ENCODE peak calls at places on chromosomes 5 and 9, in nine cellular contexts. S is pancreas, Q is foreskin fibroblast, W is nephron progenitor cell, E is IMR-90, F is transverse colon, P is OCI-LY7, Y is fibroblast of lung, M is dorsolateral prefrontal cortex. Z is an unnamed sample.
A peak's percentile ranks its signal among the peaks of the same experiment; 100 is the strongest.

GRCh38 chr5:78886650-78887230 is 98.4 kb downstream of the ARSB start:
- DNase-seq in S (no peak), Q (peak; percentile 47), W (no peak), E (peak; percentile 23), F (no peak), P (peak; percentile 44), Y (peak; percentile 40), M (no peak), Z (no peak)

GRCh38 chr9:110031511-110032173 is 176.3 kb downstream of the C9orf152 start:
- DNase-seq in S (no peak), Q (peak; percentile 87), W (no peak), E (peak; percentile 92), F (no peak), P (no peak), Y (peak; percentile 58), M (no peak), Z (no peak)

GRCh38 chr5:126984632-126985031 is 45.7 kb downstream of the MARCHF3 start:
- DNase-seq in S (no peak), Q (no peak), W (no peak), E (peak; percentile 21), F (no peak), P (no peak), Y (no peak), M (no peak), Z (no peak)

GRCh38 chr9:90300901-90301688 is 341.5 kb downstream of the DIRAS2 start:
- DNase-seq in S (no peak), Q (peak; percentile 90), W (no peak), E (peak; percentile 91), F (peak; percentile 63), P (no peak), Y (peak; percentile 91), M (peak; percentile 36), Z (peak; percentile 48)

GRCh38 chr9:137697193-137697592 is 78.4 kb downstream of the EHMT1 start:
- DNase-seq in S (no peak), Q (no peak), W (no peak), E (no peak), F (no peak), P (no peak), Y (no peak), M (no peak), Z (no peak)

GRCh38 chr5:59272744-59273427 is 620.6 kb downstream of the PDE4D start:
- DNase-seq in S (no peak), Q (no peak), W (no peak), E (no peak), F (no peak), P (no peak), Y (no peak), M (no peak), Z (no peak)

GRCh38 chr5:61910771-61911170 is 395.2 kb upstream of the KIF2A start:
- DNase-seq in S (no peak), Q (peak; percentile 8), W (no peak), E (no peak), F (no peak), P (no peak), Y (no peak), M (no peak), Z (no peak)

GRCh38 chr9:26973989-26974388 is 17.8 kb downstream of the IFT74 start:
- DNase-seq in S (no peak), Q (no peak), W (no peak), E (no peak), F (no peak), P (no peak), Y (no peak), M (no peak), Z (no peak)

GRCh38 chr9:136757328-136757727 is 715 bp downstream of the LCN8 start:
- DNase-seq in S (no peak), Q (no peak), W (no peak), E (no peak), F (no peak), P (no peak), Y (no peak), M (no peak), Z (no peak)

GRCh38 chr5:54610197-54610898 is 92.8 kb downstream of the SNX18 start:
- DNase-seq in S (no peak), Q (no peak), W (no peak), E (no peak), F (peak; percentile 13), P (peak; percentile 63), Y (no peak), M (no peak), Z (no peak)

GRCh38 chr9:68560131-68560844 is 19.6 kb upstream of the TMEM252 start:
- DNase-seq in S (peak; percentile 32), Q (peak; percentile 35), W (peak; percentile 50), E (peak; percentile 84), F (peak; percentile 63), P (peak; percentile 54), Y (peak; percentile 96), M (no peak), Z (no peak)

GRCh38 chr5:125485003-125485641 is 738.7 kb upstream of the ZNF608 start:
- DNase-seq in S (peak; percentile 16), Q (peak; percentile 99), W (peak; percentile 16), E (peak; percentile 97), F (peak; percentile 44), P (no peak), Y (peak; percentile 100), M (peak; percentile 49), Z (peak; percentile 97)

GRCh38 chr9:15142903-15143534 is 164.0 kb downstream of the TTC39B start:
- DNase-seq in S (no peak), Q (peak; percentile 75), W (peak; percentile 19), E (peak; percentile 70), F (no peak), P (peak; percentile 46), Y (peak; percentile 77), M (no peak), Z (peak; percentile 16)

GRCh38 chr5:119276976-119277375 is 78.8 kb upstream of the TNFAIP8 start:
- DNase-seq in S (no peak), Q (no peak), W (no peak), E (no peak), F (no peak), P (peak; percentile 35), Y (no peak), M (no peak), Z (no peak)

GRCh38 chr5:82419559-82420332 is 141.6 kb upstream of the RPS23 start:
- DNase-seq in S (no peak), Q (no peak), W (no peak), E (no peak), F (no peak), P (no peak), Y (no peak), M (no peak), Z (no peak)

GRCh38 chr9:13131991-13132390 is 147.5 kb downstream of the MPDZ start:
- DNase-seq in S (no peak), Q (no peak), W (no peak), E (no peak), F (no peak), P (no peak), Y (no peak), M (no peak), Z (no peak)

GRCh38 chr9:108400267-108400666 is 455.5 kb downstream of the ACTL7B start:
- DNase-seq in S (no peak), Q (peak; percentile 10), W (no peak), E (no peak), F (no peak), P (no peak), Y (no peak), M (no peak), Z (no peak)
- TF ChIP-seq CTCF in S (no peak), Q (no peak), W (no peak), E (no peak), F (no peak), P (no peak), Y (no peak), M (no peak), Z (no peak)

GRCh38 chr9:22037954-22038690 is 29.0 kb upstream of the CDKN2B start:
- DNase-seq in S (no peak), Q (peak; percentile 56), W (no peak), E (peak; percentile 47), F (no peak), P (peak; percentile 60), Y (peak; percentile 86), M (no peak), Z (no peak)
- TF ChIP-seq CTCF in S (peak; percentile 39), Q (peak; percentile 33), W (peak; percentile 29), E (peak; percentile 55), F (peak; percentile 70), P (peak; percentile 84), Y (peak; percentile 18), M (peak; percentile 51), Z (peak; percentile 46)

DNA sequence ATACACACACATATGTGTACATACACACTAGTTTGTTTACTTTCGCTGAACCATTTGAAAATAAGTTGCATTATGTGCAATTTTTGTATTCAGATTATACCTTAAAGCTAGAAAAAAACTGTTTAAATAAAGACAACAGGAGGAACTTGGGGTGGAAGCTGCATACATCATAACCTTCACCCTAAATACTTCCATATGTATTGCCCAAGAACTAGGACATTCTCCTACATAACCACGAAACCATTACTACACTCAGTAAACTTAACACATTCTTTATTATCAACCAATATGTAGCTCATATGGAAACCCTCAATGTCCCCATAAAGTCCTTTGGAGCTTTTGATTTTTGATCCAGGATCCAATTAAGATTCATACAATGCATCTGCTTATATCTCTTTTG is 83.3 kb downstream of the GIN1 start:
- DNase-seq in S (no peak), Q (peak; percentile 62), W (no peak), E (no peak), F (no peak), P (no peak), Y (peak; percentile 39), M (no peak), Z (no peak)
- TF ChIP-seq CTCF in S (no peak), Q (no peak), W (no peak), E (no peak), F (no peak), P (no peak), Y (no peak), M (no peak), Z (no peak)

GRCh38 chr5:39656600-39656999 is 231.8 kb upstream of the DAB2 start:
- DNase-seq in S (no peak), Q (no peak), W (no peak), E (no peak), F (no peak), P (no peak), Y (no peak), M (no peak), Z (no peak)

GRCh38 chr5:39661026-39661779 is 236.4 kb upstream of the DAB2 start:
- DNase-seq in S (no peak), Q (peak; percentile 79), W (no peak), E (no peak), F (no peak), P (no peak), Y (peak; percentile 17), M (no peak), Z (no peak)

GRCh38 chr5:39660020-39660419 is 235.2 kb upstream of the DAB2 start:
- DNase-seq in S (no peak), Q (no peak), W (no peak), E (no peak), F (no peak), P (no peak), Y (no peak), M (no peak), Z (no peak)

GRCh38 chr5:39657943-39658342 is 233.2 kb upstream of the DAB2 start:
- DNase-seq in S (no peak), Q (no peak), W (no peak), E (no peak), F (no peak), P (no peak), Y (no peak), M (no peak), Z (no peak)

DNA sequence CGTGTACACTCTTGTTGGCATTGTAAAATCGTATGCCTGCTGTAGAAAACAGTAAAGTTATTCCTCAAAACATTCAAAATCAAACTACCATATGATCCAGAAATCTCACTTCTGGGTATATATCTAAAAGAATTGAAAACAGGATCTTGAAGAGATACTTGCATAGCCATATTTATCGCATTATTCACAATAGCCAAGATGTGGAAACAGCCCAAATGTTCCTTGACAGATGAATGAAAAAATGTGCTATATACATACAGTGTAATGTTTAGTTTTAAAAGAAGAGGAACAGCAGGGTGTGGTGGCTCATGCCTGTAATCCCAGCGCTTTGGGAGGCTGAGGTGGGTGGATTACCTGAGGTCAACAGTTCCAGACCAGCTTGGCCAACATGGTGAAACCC is 234.1 kb upstream of the DAB2 start:
- DNase-seq in S (no peak), Q (peak; percentile 55), W (no peak), E (no peak), F (no peak), P (no peak), Y (no peak), M (no peak), Z (no peak)
- TF ChIP-seq CTCF in S (no peak), Q (no peak), W (no peak), E (no peak), F (no peak), P (no peak), Y (no peak), M (no peak), Z (no peak)

Z was measured in AG09319.